ENCODE peak calls at places on chromosomes 16 and 17, in four cellular contexts. K is GM12878, T is K562, D is HL-60. P is an unnamed sample.

GRCh38 chr16:70778901-70779309 is 22.1 kb downstream of the VAC14 start:
- DNase-seq in K (no peak), T (no peak), D (no peak), P (no peak)

GRCh38 chr16:2838928-2839327 is 8.8 kb downstream of the ZG16B start:
- DNase-seq in K (no peak), T (peak; percentile 75), D (peak; percentile 51), P (peak; percentile 79)

GRCh38 chr16:10964891-10965326 is 20.5 kb downstream of the CLEC16A start:
- DNase-seq in K (peak; percentile 94), T (no peak), D (no peak), P (no peak)

GRCh38 chr16:27932542-27933178 is 130.9 kb downstream of the GSG1L start:
- DNase-seq in K (no peak), T (no peak), D (no peak), P (no peak)

GRCh38 chr17:29619251-29619650 is 3.5 kb downstream of the CORO6 start:
- DNase-seq in K (no peak), T (no peak), D (no peak), P (no peak)

GRCh38 chr17:5203178-5203907 is 11.7 kb upstream of the ZNF594 start:
- DNase-seq in K (no peak), T (no peak), D (no peak), P (no peak)

GRCh38 chr16:73046484-73047214 is 1.3 kb downstream of the ZFHX3 start:
- DNase-seq in K (no peak), T (no peak), D (no peak), P (no peak)

GRCh38 chr17:7476474-7476873 is 3.0 kb downstream of the ZBTB4 start:
- DNase-seq in K (no peak), T (no peak), D (no peak), P (no peak)

GRCh38 chr17:67525239-67526135 is 148.4 kb downstream of the PITPNC1 start:
- DNase-seq in K (no peak), T (no peak), D (no peak), P (no peak)

GRCh38 chr17:1147664-1148063 is 32.1 kb downstream of the ABR start:
- DNase-seq in K (no peak), T (peak; percentile 22), D (no peak), P (no peak)
- TF ChIP-seq SPI1 in K (no peak), T (no peak), D (no peak), P (no peak)

GRCh38 chr16:746637-747036 is 5.8 kb upstream of the CIAO3 start:
- DNase-seq in K (no peak), T (no peak), D (no peak), P (no peak)

GRCh38 chr16:751152-752007 is 9.2 kb upstream of the MSLN start:
- DNase-seq in K (no peak), T (no peak), D (no peak), P (no peak)

GRCh38 chr16:747978-748746 is 7.4 kb upstream of the CIAO3 start:
- DNase-seq in K (no peak), T (no peak), D (no peak), P (no peak)

GRCh38 chr16:750454-750853 is 9.7 kb upstream of the CIAO3 start:
- DNase-seq in K (no peak), T (no peak), D (no peak), P (no peak)

DNA sequence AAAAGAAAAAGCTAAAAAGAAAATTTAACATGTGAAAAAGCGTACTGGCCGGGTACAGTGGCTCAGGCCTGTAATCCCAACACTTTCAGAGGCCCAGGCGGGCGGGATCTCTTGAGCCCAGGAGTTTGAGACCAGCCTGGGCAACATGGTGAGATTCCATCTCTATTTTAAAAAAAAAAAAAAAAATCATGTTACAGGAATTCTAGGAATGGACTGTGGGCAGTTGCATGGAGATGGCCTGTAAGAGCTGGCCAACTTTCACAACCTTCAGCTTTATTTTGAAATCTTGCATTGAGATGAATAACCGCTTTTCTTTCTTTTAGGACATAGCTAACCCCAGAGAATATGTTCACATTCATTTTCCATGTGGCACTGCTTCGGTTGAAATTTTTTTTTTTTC is 8.2 kb upstream of the CIAO3 start:
- DNase-seq in K (no peak), T (no peak), D (no peak), P (no peak)
- TF ChIP-seq SPI1 in K (no peak), T (no peak), D (no peak), P (no peak)

DNA sequence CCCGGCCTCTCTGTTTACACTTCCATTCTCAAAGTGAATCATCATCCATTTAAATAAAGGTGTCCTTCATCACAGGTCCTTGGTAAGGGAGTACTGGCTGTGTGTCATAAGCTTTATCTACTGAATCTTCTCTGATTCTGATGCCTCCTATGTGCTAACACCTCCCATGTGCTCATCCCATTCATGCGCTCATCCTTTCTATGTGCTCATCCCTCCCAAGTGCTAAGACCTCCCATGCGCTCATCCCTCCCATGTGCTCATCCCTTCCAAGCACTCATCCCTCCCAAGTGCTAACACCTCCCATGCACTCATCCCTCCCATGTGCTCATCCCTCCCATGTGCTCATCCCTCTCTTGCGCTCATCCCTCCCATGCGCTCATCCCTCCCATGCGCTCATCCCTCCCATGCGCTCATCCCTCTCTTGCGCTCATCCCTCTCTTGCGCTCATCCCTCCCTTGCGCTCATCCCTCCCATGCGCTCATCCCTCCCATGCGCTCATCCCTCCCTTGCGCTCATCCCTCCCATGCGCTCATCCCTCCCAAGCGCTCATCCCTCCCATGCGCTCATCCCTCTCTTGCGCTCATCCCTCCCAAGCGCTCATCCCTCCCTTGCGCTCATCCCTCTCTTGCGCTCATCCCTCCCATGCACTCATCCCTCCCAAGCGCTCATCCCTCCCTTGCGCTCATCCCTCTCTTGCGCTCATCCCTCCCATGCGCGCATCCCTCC is 20.6 kb upstream of the ATP2A3 start:
- DNase-seq in K (no peak), T (no peak), D (no peak), P (no peak)
- TF ChIP-seq SPI1 in K (no peak), T (no peak), D (no peak), P (no peak)

GRCh38 chr17:63832014-63832413 is 4.6 kb upstream of the FTSJ3 start:
- DNase-seq in K (no peak), T (no peak), D (no peak), P (no peak)
- TF ChIP-seq SPI1 in K (no peak), T (no peak), D (no peak), P (no peak)

DNA sequence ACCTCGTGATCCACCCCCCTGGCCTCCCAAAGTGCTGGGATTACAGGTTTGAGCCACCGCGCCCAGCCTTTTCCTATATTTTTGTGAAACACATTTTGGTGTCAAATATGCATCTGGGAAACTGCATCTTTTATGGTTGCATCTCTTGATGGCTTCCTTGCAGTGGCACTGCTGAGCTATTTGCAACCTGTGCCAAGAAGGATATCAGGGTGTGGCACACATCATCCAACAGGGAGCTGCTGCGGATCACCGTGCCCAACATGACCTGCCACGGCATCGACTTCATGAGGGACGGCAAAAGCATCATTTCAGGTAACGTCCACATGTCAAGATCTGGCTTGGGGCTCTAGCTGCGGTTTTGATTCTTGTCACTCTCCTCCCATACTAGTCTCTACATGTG is 16.8 kb upstream of the USP43 start:
- DNase-seq in K (no peak), T (no peak), D (no peak), P (no peak)
- TF ChIP-seq SPI1 in K (no peak), T (no peak), D (no peak), P (no peak)

DNA sequence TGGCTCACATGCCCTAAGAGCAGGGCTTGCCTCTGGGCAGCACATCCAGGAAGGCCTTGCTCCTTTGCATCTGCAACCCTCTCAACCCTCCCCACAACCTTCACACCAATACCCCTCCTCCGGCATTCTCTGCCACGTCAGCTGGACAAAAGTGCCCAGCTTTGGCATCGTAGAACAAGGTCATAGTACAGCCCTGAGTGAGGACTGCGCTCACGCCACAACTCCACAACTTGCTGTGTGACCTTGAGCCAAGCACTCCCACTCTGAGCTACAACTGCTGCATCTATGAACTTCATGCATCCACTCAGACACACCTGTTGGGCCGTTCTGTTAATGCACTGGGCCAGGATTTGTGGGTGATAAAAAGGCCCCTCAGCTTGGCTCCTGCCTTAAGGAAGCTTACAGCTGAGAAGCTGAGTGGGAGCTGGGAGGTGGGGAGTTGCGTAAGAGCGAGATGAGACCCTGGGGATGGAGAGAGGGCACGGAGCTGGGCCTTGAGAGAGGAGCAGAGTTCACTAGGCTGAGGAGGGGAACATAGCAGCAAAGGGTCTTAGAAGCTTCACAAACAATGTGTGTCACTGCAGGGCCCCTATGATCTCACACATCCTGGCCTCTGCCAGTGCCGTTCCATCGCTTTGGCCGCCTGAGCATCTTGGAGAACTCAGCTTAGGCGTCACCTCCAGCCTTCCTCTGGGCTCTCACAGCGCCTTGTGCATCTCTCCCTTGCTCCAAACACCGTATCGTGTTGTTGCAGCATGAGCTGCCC is 8.6 kb upstream of the MRC2 start:
- DNase-seq in K (no peak), T (no peak), D (no peak), P (no peak)
- TF ChIP-seq SPI1 in K (no peak), T (no peak), D (no peak), P (no peak)

DNA sequence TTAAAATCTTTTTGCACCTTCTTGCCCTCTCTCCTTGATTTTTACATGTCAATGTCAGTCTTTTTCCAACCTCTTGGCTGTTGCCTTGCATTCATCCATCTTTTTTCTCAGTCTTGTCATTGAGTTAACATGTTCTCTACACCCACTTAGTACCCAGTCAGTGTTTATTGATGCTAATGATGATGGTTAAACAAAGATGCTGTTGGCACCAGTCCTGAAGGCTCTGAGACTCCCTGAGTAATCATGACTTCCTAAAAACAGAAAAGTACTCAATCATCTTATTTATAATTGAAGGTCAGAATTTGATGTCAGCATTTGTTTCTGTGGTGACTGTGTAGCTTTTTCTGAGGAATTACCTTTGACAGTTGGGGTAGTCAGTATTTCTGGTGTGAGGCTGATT is 104.5 kb downstream of the NLK start:
- DNase-seq in K (no peak), T (no peak), D (no peak), P (no peak)
- TF ChIP-seq SPI1 in K (no peak), T (no peak), D (no peak), P (no peak)

GRCh38 chr16:16045879-16046278 is 96.5 kb downstream of the ABCC1 start:
- DNase-seq in K (no peak), T (no peak), D (no peak), P (no peak)

GRCh38 chr16:16048904-16049582 is 99.6 kb downstream of the ABCC1 start:
- DNase-seq in K (no peak), T (peak; percentile 74), D (no peak), P (no peak)

GRCh38 chr16:16042076-16042475 is 92.7 kb downstream of the ABCC1 start:
- DNase-seq in K (no peak), T (no peak), D (no peak), P (no peak)

GRCh38 chr16:16047761-16048160 is 98.3 kb downstream of the ABCC1 start:
- DNase-seq in K (no peak), T (no peak), D (no peak), P (no peak)

GRCh38 chr16:16045311-16045710 is 95.9 kb downstream of the ABCC1 start:
- DNase-seq in K (no peak), T (no peak), D (no peak), P (no peak)
- TF ChIP-seq SPI1 in K (no peak), T (no peak), D (no peak), P (no peak)